ENCODE peak calls at places on chromosomes 3 and 15, in eight cellular contexts. W is transverse colon, V is astrocyte of the spinal cord, M is HepG2, K is HFFc6, L is mammary epithelial cell, B is fibroblast of lung, U is dorsolateral prefrontal cortex. G is an unnamed sample.

GRCh38 chr3:143090966-143091365 is 28.6 kb upstream of the CHST2 start:
- DNase-seq in W (no peak), V (no peak), M (no peak), K (no peak), L (no peak), B (no peak), U (no peak), G (no peak)

GRCh38 chr15:29090617-29091466 is 178.8 kb downstream of the NSMCE3 start:
- DNase-seq in W (no peak), V (no peak), M (peak), K (no peak), L (no peak), B (no peak), U (no peak), G (peak)

GRCh38 chr15:25933456-25934158 is 70.5 kb upstream of the ATP10A start:
- DNase-seq in W (peak), V (peak), M (peak), K (peak), L (no peak), B (peak), U (no peak), G (peak)

GRCh38 chr15:48617619-48618018 is 27.9 kb downstream of the FBN1 start:
- DNase-seq in W (peak), V (peak), M (no peak), K (no peak), L (no peak), B (peak), U (no peak), G (no peak)

GRCh38 chr3:41716391-41716910 is 245.5 kb downstream of the ULK4 start:
- DNase-seq in W (no peak), V (peak), M (no peak), K (no peak), L (no peak), B (peak), U (no peak), G (no peak)

GRCh38 chr3:133106169-133106568 is 68.0 kb downstream of the TMEM108 start:
- DNase-seq in W (no peak), V (no peak), M (no peak), K (no peak), L (no peak), B (no peak), U (no peak), G (no peak)

GRCh38 chr15:96339662-96340347 is 9.3 kb downstream of the NR2F2 start:
- DNase-seq in W (no peak), V (peak), M (no peak), K (no peak), L (no peak), B (peak), U (no peak), G (no peak)

GRCh38 chr3:51967384-51968174 is at the start of gene PCBP4:
- DNase-seq in W (peak), V (peak), M (peak), K (peak), L (no peak), B (peak), U (peak), G (peak)

GRCh38 chr15:73709241-73709640 is 25.1 kb downstream of the CD276 start:
- DNase-seq in W (no peak), V (no peak), M (no peak), K (no peak), L (no peak), B (no peak), U (no peak), G (no peak)

GRCh38 chr3:46440531-46441294 is 24.0 kb downstream of the LTF start:
- DNase-seq in W (peak), V (no peak), M (no peak), K (no peak), L (no peak), B (peak), U (no peak), G (no peak)

GRCh38 chr3:179045719-179046402 is 25.7 kb downstream of the ZMAT3 start:
- DNase-seq in W (no peak), V (no peak), M (no peak), K (no peak), L (no peak), B (no peak), U (no peak), G (no peak)
- TF ChIP-seq CTCF in W (no peak), V (no peak), M (no peak), K (no peak), L (no peak), B (no peak), U (no peak), G (no peak)

GRCh38 chr3:12579456-12579855 is 22.6 kb downstream of the MKRN2 start:
- DNase-seq in W (no peak), V (no peak), M (no peak), K (no peak), L (no peak), B (no peak), U (no peak), G (no peak)

GRCh38 chr3:12582730-12583129 is 25.8 kb downstream of the MKRN2 start:
- DNase-seq in W (no peak), V (no peak), M (no peak), K (no peak), L (no peak), B (no peak), U (no peak), G (no peak)

GRCh38 chr3:12579919-12580318 is 23.0 kb downstream of the MKRN2 start:
- DNase-seq in W (no peak), V (no peak), M (no peak), K (peak), L (no peak), B (peak), U (no peak), G (no peak)

GRCh38 chr3:12577379-12577778 is 20.5 kb downstream of the MKRN2 start:
- DNase-seq in W (no peak), V (no peak), M (no peak), K (no peak), L (no peak), B (no peak), U (no peak), G (no peak)

GRCh38 chr3:12578742-12579141 is 21.9 kb downstream of the MKRN2 start:
- DNase-seq in W (no peak), V (no peak), M (no peak), K (no peak), L (no peak), B (no peak), U (no peak), G (no peak)
- TF ChIP-seq CTCF in W (no peak), V (peak), M (no peak), K (peak), L (peak), B (peak), U (no peak), G (peak)

DNA sequence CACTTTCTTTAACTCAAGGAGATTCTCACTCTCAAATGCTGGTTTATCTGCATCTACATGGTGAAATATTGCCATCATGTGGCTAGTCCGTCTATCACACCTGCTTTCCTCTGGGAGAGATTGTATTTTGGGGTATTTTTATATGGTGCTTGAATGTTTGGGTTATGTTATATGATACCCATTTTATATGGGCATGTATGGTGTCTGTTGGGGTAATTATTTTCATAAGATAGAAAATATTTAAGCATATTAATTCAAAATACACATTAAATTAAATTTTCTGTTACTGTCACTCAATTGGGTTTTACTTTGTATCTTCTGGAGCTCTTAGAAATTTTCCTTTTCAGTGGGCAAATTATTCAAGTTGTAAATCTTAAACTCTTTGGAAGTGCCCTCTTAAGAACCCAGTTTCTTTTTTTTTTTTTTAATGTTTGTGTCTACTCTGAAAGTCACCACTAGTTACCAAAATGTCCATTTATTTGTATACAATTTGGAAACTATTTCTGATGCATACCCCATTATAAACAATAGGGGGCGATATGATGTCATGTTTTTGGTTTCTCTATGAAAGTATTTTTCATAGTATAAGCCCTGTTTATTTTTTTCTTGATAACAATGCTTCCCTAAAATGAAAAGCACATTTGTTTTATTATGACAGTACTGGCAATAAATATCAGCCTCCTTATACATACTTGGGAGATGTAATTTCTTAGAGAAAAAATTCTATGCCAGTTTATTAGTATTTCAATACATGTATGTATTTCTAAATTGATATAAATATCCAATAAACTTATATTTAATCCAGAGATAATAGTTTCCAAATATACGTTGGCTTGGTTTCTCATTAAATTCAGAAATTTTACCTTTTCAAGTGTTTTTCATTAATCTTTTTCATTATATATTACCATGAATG is 36.1 kb upstream of the PLSCR5 start:
- DNase-seq in W (no peak), V (peak), M (peak), K (peak), L (peak), B (peak), U (no peak), G (no peak)
- TF ChIP-seq CTCF in W (peak), V (peak), M (peak), K (peak), L (peak), B (peak), U (peak), G (peak)

DNA sequence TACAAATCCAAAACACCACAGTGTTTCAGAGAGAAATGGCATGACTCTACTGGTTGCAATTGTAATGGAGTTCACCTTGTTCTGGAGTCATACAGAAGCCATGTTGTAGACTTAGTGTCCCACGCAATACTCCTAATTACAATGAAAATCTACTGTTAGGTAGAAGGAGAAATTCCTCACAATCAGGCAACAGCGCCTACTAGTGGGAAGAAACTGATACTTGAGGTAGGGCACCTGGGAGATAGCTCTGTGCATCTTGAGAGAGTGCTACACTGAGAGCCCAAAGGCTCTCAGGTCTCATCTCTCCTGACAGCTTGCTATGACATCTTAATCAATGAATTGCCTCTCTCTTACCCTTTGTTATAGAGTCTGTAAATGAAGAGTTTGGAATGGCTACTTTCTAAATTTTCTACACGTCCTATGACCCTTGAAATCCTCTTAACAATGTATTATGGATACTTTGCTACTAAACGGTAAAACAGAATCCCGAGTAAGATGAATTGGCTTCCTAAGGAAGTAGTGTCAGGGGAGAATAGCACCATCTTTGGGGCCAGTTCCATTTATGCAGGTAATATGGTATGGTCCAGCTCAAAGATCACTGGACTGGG is 422.7 kb upstream of the TPRG1 start:
- DNase-seq in W (peak), V (no peak), M (no peak), K (no peak), L (no peak), B (no peak), U (no peak), G (peak)
- TF ChIP-seq CTCF in W (peak), V (peak), M (no peak), K (peak), L (peak), B (peak), U (peak), G (peak)